ENCODE peak calls at places on chromosomes 16 and 17, in nine cellular contexts. One of them, this sample, is unnamed.

GRCh38 chr16:89324056-89325010 is 106.8 kb downstream of the ZNF778 start:
- DNase-seq in neural crest cell: no peak
- DNase-seq in astrocyte of the spinal cord: peak; percentile 91
- DNase-seq in cardiac muscle cell: peak; percentile 60
- DNase-seq in tibial nerve: no peak
- DNase-seq in GM12864: peak; percentile 72
- DNase-seq in ascending aorta: no peak
- DNase-seq in prostate gland: no peak
- DNase-seq in IMR-90: peak; percentile 92
- DNase-seq in this sample: no peak

GRCh38 chr17:6456914-6457687 is 12.8 kb downstream of the PIMREG start:
- DNase-seq in astrocyte of the spinal cord: peak; percentile 28
- DNase-seq in GM12864: no peak
- DNase-seq in IMR-90: peak; percentile 76
- DNase-seq in tibial nerve: no peak
- DNase-seq in prostate gland: no peak
- DNase-seq in neural crest cell: no peak
- DNase-seq in ascending aorta: no peak
- DNase-seq in cardiac muscle cell: peak; percentile 48
- DNase-seq in this sample: peak; percentile 8

GRCh38 chr16:75238853-75239371 is 12.5 kb downstream of the BCAR1 start:
- DNase-seq in prostate gland: no peak
- DNase-seq in tibial nerve: no peak
- DNase-seq in cardiac muscle cell: no peak
- DNase-seq in IMR-90: no peak
- DNase-seq in ascending aorta: peak; percentile 90
- DNase-seq in GM12864: no peak
- DNase-seq in neural crest cell: no peak
- DNase-seq in astrocyte of the spinal cord: no peak
- DNase-seq in this sample: no peak

GRCh38 chr17:8935194-8935593 is 30.3 kb downstream of the PIK3R5 start:
- DNase-seq in neural crest cell: no peak
- DNase-seq in astrocyte of the spinal cord: no peak
- DNase-seq in IMR-90: no peak
- DNase-seq in ascending aorta: no peak
- DNase-seq in cardiac muscle cell: peak; percentile 18
- DNase-seq in tibial nerve: no peak
- DNase-seq in prostate gland: no peak
- DNase-seq in GM12864: peak; percentile 63
- DNase-seq in this sample: no peak

GRCh38 chr17:7705269-7706255 is 560 bp downstream of the EFNB3 start:
- DNase-seq in ascending aorta: no peak
- DNase-seq in GM12864: no peak
- DNase-seq in cardiac muscle cell: no peak
- DNase-seq in IMR-90: no peak
- DNase-seq in prostate gland: no peak
- DNase-seq in neural crest cell: no peak
- DNase-seq in astrocyte of the spinal cord: no peak
- DNase-seq in tibial nerve: no peak
- DNase-seq in this sample: no peak

GRCh38 chr17:4972322-4972721 is 4.7 kb upstream of the SPAG7 start:
- DNase-seq in IMR-90: no peak
- DNase-seq in tibial nerve: no peak
- DNase-seq in astrocyte of the spinal cord: no peak
- DNase-seq in cardiac muscle cell: no peak
- DNase-seq in neural crest cell: no peak
- DNase-seq in prostate gland: no peak
- DNase-seq in GM12864: no peak
- DNase-seq in ascending aorta: no peak
- DNase-seq in this sample: no peak

GRCh38 chr16:71626018-71626857 is at the start of gene MARVELD3:
- DNase-seq in ascending aorta: peak; percentile 63
- DNase-seq in neural crest cell: no peak
- DNase-seq in IMR-90: no peak
- DNase-seq in cardiac muscle cell: no peak
- DNase-seq in prostate gland: peak; percentile 94
- DNase-seq in astrocyte of the spinal cord: no peak
- DNase-seq in tibial nerve: no peak
- DNase-seq in GM12864: no peak
- DNase-seq in this sample: no peak

GRCh38 chr17:70636517-70637133 is 467.3 kb downstream of the KCNJ2 start:
- DNase-seq in cardiac muscle cell: peak; percentile 63
- DNase-seq in neural crest cell: peak; percentile 39
- DNase-seq in IMR-90: peak; percentile 46
- DNase-seq in tibial nerve: no peak
- DNase-seq in astrocyte of the spinal cord: peak; percentile 58
- DNase-seq in prostate gland: peak; percentile 13
- DNase-seq in ascending aorta: no peak
- DNase-seq in GM12864: peak; percentile 4
- DNase-seq in this sample: no peak

GRCh38 chr16:81831722-81832126 is 52.6 kb downstream of the PLCG2 start:
- DNase-seq in IMR-90: no peak
- DNase-seq in cardiac muscle cell: peak; percentile 18
- DNase-seq in neural crest cell: no peak
- DNase-seq in astrocyte of the spinal cord: no peak
- DNase-seq in ascending aorta: peak; percentile 74
- DNase-seq in prostate gland: peak; percentile 7
- DNase-seq in GM12864: peak; percentile 95
- DNase-seq in tibial nerve: no peak
- DNase-seq in this sample: no peak

GRCh38 chr17:67575325-67575724 is 142.4 kb upstream of the NOL11 start:
- DNase-seq in GM12864: no peak
- DNase-seq in tibial nerve: no peak
- DNase-seq in cardiac muscle cell: no peak
- DNase-seq in ascending aorta: no peak
- DNase-seq in neural crest cell: no peak
- DNase-seq in IMR-90: no peak
- DNase-seq in astrocyte of the spinal cord: no peak
- DNase-seq in prostate gland: peak; percentile 20
- DNase-seq in this sample: no peak

GRCh38 chr17:47205419-47205963 is 3.7 kb upstream of the MYL4 start:
- DNase-seq in prostate gland: peak; percentile 57
- DNase-seq in astrocyte of the spinal cord: peak; percentile 79
- DNase-seq in ascending aorta: peak; percentile 76
- DNase-seq in cardiac muscle cell: peak; percentile 81
- DNase-seq in neural crest cell: no peak
- DNase-seq in tibial nerve: peak; percentile 48
- DNase-seq in GM12864: peak; percentile 68
- DNase-seq in IMR-90: peak; percentile 68
- DNase-seq in this sample: no peak

GRCh38 chr17:4509923-4510614 is 11.4 kb downstream of the SPNS2 start:
- DNase-seq in ascending aorta: peak; percentile 93
- DNase-seq in tibial nerve: no peak
- DNase-seq in prostate gland: no peak
- DNase-seq in neural crest cell: no peak
- DNase-seq in GM12864: no peak
- DNase-seq in astrocyte of the spinal cord: peak; percentile 23
- DNase-seq in IMR-90: no peak
- DNase-seq in cardiac muscle cell: no peak
- DNase-seq in this sample: no peak

GRCh38 chr17:56681561-56682266 is 88.2 kb downstream of the NOG start:
- DNase-seq in GM12864: peak; percentile 7
- DNase-seq in neural crest cell: no peak
- DNase-seq in cardiac muscle cell: peak; percentile 73
- DNase-seq in IMR-90: peak; percentile 98
- DNase-seq in astrocyte of the spinal cord: peak; percentile 95
- DNase-seq in ascending aorta: no peak
- DNase-seq in tibial nerve: no peak
- DNase-seq in prostate gland: no peak
- DNase-seq in this sample: no peak

GRCh38 chr17:17004251-17004996 is 32.5 kb upstream of the TNFRSF13B start:
- DNase-seq in GM12864: no peak
- DNase-seq in prostate gland: no peak
- DNase-seq in tibial nerve: no peak
- DNase-seq in cardiac muscle cell: no peak
- DNase-seq in astrocyte of the spinal cord: no peak
- DNase-seq in IMR-90: no peak
- DNase-seq in neural crest cell: no peak
- DNase-seq in ascending aorta: no peak
- DNase-seq in this sample: no peak

GRCh38 chr17:49748791-49749190 is 15.1 kb downstream of the FAM117A start:
- DNase-seq in ascending aorta: no peak
- DNase-seq in neural crest cell: no peak
- DNase-seq in GM12864: peak; percentile 91
- DNase-seq in IMR-90: no peak
- DNase-seq in astrocyte of the spinal cord: no peak
- DNase-seq in tibial nerve: no peak
- DNase-seq in prostate gland: no peak
- DNase-seq in cardiac muscle cell: no peak
- DNase-seq in this sample: no peak

GRCh38 chr17:76686538-76687277 is 24.1 kb downstream of the MXRA7 start:
- DNase-seq in neural crest cell: no peak
- DNase-seq in cardiac muscle cell: no peak
- DNase-seq in ascending aorta: no peak
- DNase-seq in IMR-90: no peak
- DNase-seq in astrocyte of the spinal cord: no peak
- DNase-seq in tibial nerve: no peak
- DNase-seq in GM12864: no peak
- DNase-seq in prostate gland: no peak
- DNase-seq in this sample: no peak

GRCh38 chr17:76685846-76686245 is 24.9 kb downstream of the MXRA7 start:
- DNase-seq in prostate gland: no peak
- DNase-seq in cardiac muscle cell: no peak
- DNase-seq in ascending aorta: no peak
- DNase-seq in astrocyte of the spinal cord: no peak
- DNase-seq in IMR-90: no peak
- DNase-seq in tibial nerve: no peak
- DNase-seq in neural crest cell: no peak
- DNase-seq in GM12864: no peak
- DNase-seq in this sample: no peak

GRCh38 chr17:76687278-76688164 is 23.2 kb downstream of the MXRA7 start:
- DNase-seq in IMR-90: no peak
- DNase-seq in GM12864: no peak
- DNase-seq in neural crest cell: no peak
- DNase-seq in astrocyte of the spinal cord: no peak
- DNase-seq in ascending aorta: peak; percentile 83
- DNase-seq in tibial nerve: peak; percentile 58
- DNase-seq in cardiac muscle cell: no peak
- DNase-seq in prostate gland: no peak
- DNase-seq in this sample: no peak

GRCh38 chr17:76689859-76690258 is 20.9 kb downstream of the MXRA7 start:
- DNase-seq in prostate gland: no peak
- DNase-seq in GM12864: no peak
- DNase-seq in ascending aorta: no peak
- DNase-seq in astrocyte of the spinal cord: no peak
- DNase-seq in IMR-90: no peak
- DNase-seq in tibial nerve: no peak
- DNase-seq in cardiac muscle cell: peak; percentile 78
- DNase-seq in neural crest cell: no peak
- DNase-seq in this sample: no peak

GRCh38 chr17:76688165-76688622 is 22.6 kb downstream of the MXRA7 start:
- DNase-seq in GM12864: no peak
- DNase-seq in neural crest cell: no peak
- DNase-seq in cardiac muscle cell: no peak
- DNase-seq in IMR-90: no peak
- DNase-seq in astrocyte of the spinal cord: no peak
- DNase-seq in ascending aorta: peak; percentile 66
- DNase-seq in prostate gland: no peak
- DNase-seq in tibial nerve: no peak
- DNase-seq in this sample: no peak
- TF ChIP-seq CTCF in GM12864: no peak
- TF ChIP-seq CTCF in neural crest cell: no peak
- TF ChIP-seq CTCF in cardiac muscle cell: no peak
- TF ChIP-seq CTCF in IMR-90: peak; percentile 14
- TF ChIP-seq CTCF in astrocyte of the spinal cord: no peak
- TF ChIP-seq CTCF in ascending aorta: peak; percentile 13
- TF ChIP-seq CTCF in prostate gland: no peak
- TF ChIP-seq CTCF in tibial nerve: no peak
- TF ChIP-seq CTCF in this sample: no peak

GRCh38 chr16:87410958-87411357 is 18.8 kb downstream of the MAP1LC3B start:
- DNase-seq in tibial nerve: no peak
- DNase-seq in neural crest cell: no peak
- DNase-seq in GM12864: no peak
- DNase-seq in cardiac muscle cell: no peak
- DNase-seq in prostate gland: no peak
- DNase-seq in IMR-90: no peak
- DNase-seq in astrocyte of the spinal cord: no peak
- DNase-seq in ascending aorta: no peak
- DNase-seq in this sample: no peak
- TF ChIP-seq CTCF in tibial nerve: no peak
- TF ChIP-seq CTCF in neural crest cell: no peak
- TF ChIP-seq CTCF in GM12864: no peak
- TF ChIP-seq CTCF in cardiac muscle cell: no peak
- TF ChIP-seq CTCF in prostate gland: no peak
- TF ChIP-seq CTCF in IMR-90: no peak
- TF ChIP-seq CTCF in astrocyte of the spinal cord: peak; percentile 20
- TF ChIP-seq CTCF in ascending aorta: no peak
- TF ChIP-seq CTCF in this sample: no peak

GRCh38 chr17:68592667-68593330 is 8.4 kb downstream of the FAM20A start:
- DNase-seq in IMR-90: no peak
- DNase-seq in GM12864: no peak
- DNase-seq in prostate gland: no peak
- DNase-seq in cardiac muscle cell: no peak
- DNase-seq in ascending aorta: no peak
- DNase-seq in astrocyte of the spinal cord: no peak
- DNase-seq in tibial nerve: no peak
- DNase-seq in neural crest cell: no peak
- DNase-seq in this sample: no peak

GRCh38 chr17:68593331-68593710 is 7.8 kb downstream of the FAM20A start:
- DNase-seq in cardiac muscle cell: peak; percentile 46
- DNase-seq in astrocyte of the spinal cord: no peak
- DNase-seq in ascending aorta: no peak
- DNase-seq in GM12864: no peak
- DNase-seq in tibial nerve: no peak
- DNase-seq in IMR-90: no peak
- DNase-seq in prostate gland: no peak
- DNase-seq in neural crest cell: no peak
- DNase-seq in this sample: peak; percentile 25

GRCh38 chr17:68591583-68591982 is 9.6 kb downstream of the FAM20A start:
- DNase-seq in astrocyte of the spinal cord: no peak
- DNase-seq in cardiac muscle cell: no peak
- DNase-seq in tibial nerve: no peak
- DNase-seq in IMR-90: no peak
- DNase-seq in neural crest cell: no peak
- DNase-seq in prostate gland: no peak
- DNase-seq in ascending aorta: no peak
- DNase-seq in GM12864: no peak
- DNase-seq in this sample: no peak

GRCh38 chr17:68594552-68594951 is 6.6 kb downstream of the FAM20A start:
- DNase-seq in neural crest cell: no peak
- DNase-seq in astrocyte of the spinal cord: no peak
- DNase-seq in IMR-90: no peak
- DNase-seq in GM12864: no peak
- DNase-seq in cardiac muscle cell: no peak
- DNase-seq in ascending aorta: no peak
- DNase-seq in prostate gland: no peak
- DNase-seq in tibial nerve: no peak
- DNase-seq in this sample: no peak

GRCh38 chr17:68592004-68592403 is 9.2 kb downstream of the FAM20A start:
- DNase-seq in tibial nerve: no peak
- DNase-seq in neural crest cell: no peak
- DNase-seq in prostate gland: no peak
- DNase-seq in cardiac muscle cell: no peak
- DNase-seq in GM12864: no peak
- DNase-seq in IMR-90: no peak
- DNase-seq in astrocyte of the spinal cord: no peak
- DNase-seq in ascending aorta: no peak
- DNase-seq in this sample: no peak
- TF ChIP-seq CTCF in tibial nerve: no peak
- TF ChIP-seq CTCF in neural crest cell: no peak
- TF ChIP-seq CTCF in prostate gland: no peak
- TF ChIP-seq CTCF in cardiac muscle cell: no peak
- TF ChIP-seq CTCF in GM12864: no peak
- TF ChIP-seq CTCF in IMR-90: no peak
- TF ChIP-seq CTCF in astrocyte of the spinal cord: no peak
- TF ChIP-seq CTCF in ascending aorta: no peak
- TF ChIP-seq CTCF in this sample: no peak

GRCh38 chr17:61000911-61001310 is 323.3 kb downstream of the BCAS3 start:
- DNase-seq in cardiac muscle cell: peak; percentile 64
- DNase-seq in ascending aorta: no peak
- DNase-seq in GM12864: no peak
- DNase-seq in prostate gland: no peak
- DNase-seq in IMR-90: peak; percentile 81
- DNase-seq in tibial nerve: no peak
- DNase-seq in astrocyte of the spinal cord: peak; percentile 43
- DNase-seq in neural crest cell: no peak
- DNase-seq in this sample: peak; percentile 28
- TF ChIP-seq CTCF in cardiac muscle cell: peak; percentile 48
- TF ChIP-seq CTCF in ascending aorta: no peak
- TF ChIP-seq CTCF in GM12864: peak; percentile 3
- TF ChIP-seq CTCF in prostate gland: no peak
- TF ChIP-seq CTCF in IMR-90: peak; percentile 61
- TF ChIP-seq CTCF in tibial nerve: peak; percentile 13
- TF ChIP-seq CTCF in astrocyte of the spinal cord: peak; percentile 44
- TF ChIP-seq CTCF in neural crest cell: peak; percentile 43
- TF ChIP-seq CTCF in this sample: peak; percentile 57